ENCODE peak calls at places on chromosome 7, in four cellular contexts. U is fibroblast of mammary gland, S is right lobe of liver, H is tibial artery. P is an unnamed sample.

GRCh38 chr7:92221766-92222165 is 23.9 kb downstream of the KRIT1 start:
- DNase-seq in U (no peak), S (no peak), H (no peak), P (no peak)

GRCh38 chr7:17302575-17303142 is 4.2 kb downstream of the AHR start:
- DNase-seq in U (peak), S (no peak), H (no peak), P (no peak)

GRCh38 chr7:137439829-137440433 is 96.4 kb upstream of the PTN start:
- DNase-seq in U (peak), S (no peak), H (no peak), P (no peak)

GRCh38 chr7:98630149-98630548 is 13.1 kb downstream of the NPTX2 start:
- DNase-seq in U (no peak), S (no peak), H (no peak), P (no peak)

GRCh38 chr7:32515890-32516550 is 20.7 kb downstream of the AVL9 start:
- DNase-seq in U (no peak), S (no peak), H (no peak), P (no peak)

GRCh38 chr7:116786791-116787443 is 75.5 kb upstream of the CAPZA2 start:
- DNase-seq in U (peak), S (no peak), H (no peak), P (no peak)

GRCh38 chr7:44196450-44196872 is 4.3 kb upstream of the YKT6 start:
- DNase-seq in U (peak), S (no peak), H (no peak), P (no peak)

GRCh38 chr7:45574521-45575500 is 643 bp downstream of the ADCY1 start:
- DNase-seq in U (peak), S (no peak), H (peak), P (no peak)

GRCh38 chr7:101179117-101179779 is 845 bp downstream of the NAT16 start:
- DNase-seq in U (no peak), S (no peak), H (no peak), P (no peak)

GRCh38 chr7:128833939-128834310 is 3.7 kb downstream of the FLNC start:
- DNase-seq in U (peak), S (no peak), H (no peak), P (no peak)

GRCh38 chr7:131636092-131636491 is 79.7 kb upstream of the PODXL start:
- DNase-seq in U (no peak), S (no peak), H (no peak), P (no peak)

GRCh38 chr7:153152786-153153185 is 393.2 kb downstream of the ACTR3B start:
- DNase-seq in U (no peak), S (no peak), H (no peak), P (no peak)

GRCh38 chr7:45888185-45888992 is at the start of gene IGFBP1:
- DNase-seq in U (no peak), S (peak), H (no peak), P (no peak)

GRCh38 chr7:101936612-101937231 is 119.3 kb downstream of the CUX1 start:
- DNase-seq in U (peak), S (no peak), H (no peak), P (no peak)

GRCh38 chr7:76023002-76023401 is 24.8 kb downstream of the STYXL1 start:
- DNase-seq in U (no peak), S (no peak), H (no peak), P (no peak)

GRCh38 chr7:115749924-115750323 is 280.6 kb downstream of the TFEC start:
- DNase-seq in U (no peak), S (no peak), H (no peak), P (no peak)

GRCh38 chr7:41010418-41010817 is 692.5 kb downstream of the INHBA start:
- DNase-seq in U (peak), S (no peak), H (no peak), P (no peak)

GRCh38 chr7:36535866-36536664 is 146.4 kb downstream of the ANLN start:
- DNase-seq in U (peak), S (no peak), H (no peak), P (no peak)

DNA sequence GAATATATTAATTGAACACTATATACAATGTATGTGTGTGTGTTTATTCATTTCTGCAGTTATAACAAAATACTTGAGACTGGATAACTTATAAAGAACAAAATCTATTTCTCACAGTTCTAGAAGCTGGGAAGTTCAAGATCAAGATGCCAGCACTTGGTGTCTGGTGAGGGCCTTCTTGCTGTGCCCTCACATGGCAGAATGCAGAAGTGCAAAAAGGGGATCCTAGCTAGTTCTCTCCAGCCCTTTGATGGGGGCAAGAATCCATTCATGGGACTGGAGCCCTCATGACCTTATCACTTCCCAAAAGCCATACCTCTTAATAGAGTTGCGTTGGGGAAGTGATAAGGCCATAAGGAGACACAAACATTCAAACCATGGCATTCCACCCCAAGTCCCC is 8.4 kb downstream of the GRB10 start:
- DNase-seq in U (no peak), S (no peak), H (no peak), P (no peak)
- TF ChIP-seq CTCF in U (no peak), S (no peak), H (no peak), P (peak)

DNA sequence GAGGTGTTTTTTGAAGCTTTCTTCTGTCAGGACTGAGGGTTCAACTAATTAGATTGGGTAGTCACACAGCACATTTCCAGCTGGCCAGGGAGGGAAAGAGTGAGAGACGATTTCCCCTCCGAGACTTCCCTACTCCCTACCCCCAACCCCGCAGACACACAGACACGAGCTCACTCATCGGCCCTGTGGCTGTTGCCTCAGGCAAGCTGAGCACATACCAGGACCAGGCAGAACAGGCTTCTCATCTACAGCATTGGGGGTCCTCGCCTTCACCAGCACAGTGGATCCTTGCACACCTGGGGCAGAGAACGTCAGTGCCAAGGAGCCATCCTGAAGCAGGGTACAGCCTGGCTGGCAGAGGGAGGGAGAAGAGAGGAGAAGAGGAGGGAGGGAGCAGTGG is 144.1 kb downstream of the TMEM178B start:
- DNase-seq in U (no peak), S (no peak), H (no peak), P (no peak)
- TF ChIP-seq CTCF in U (no peak), S (no peak), H (no peak), P (no peak)

DNA sequence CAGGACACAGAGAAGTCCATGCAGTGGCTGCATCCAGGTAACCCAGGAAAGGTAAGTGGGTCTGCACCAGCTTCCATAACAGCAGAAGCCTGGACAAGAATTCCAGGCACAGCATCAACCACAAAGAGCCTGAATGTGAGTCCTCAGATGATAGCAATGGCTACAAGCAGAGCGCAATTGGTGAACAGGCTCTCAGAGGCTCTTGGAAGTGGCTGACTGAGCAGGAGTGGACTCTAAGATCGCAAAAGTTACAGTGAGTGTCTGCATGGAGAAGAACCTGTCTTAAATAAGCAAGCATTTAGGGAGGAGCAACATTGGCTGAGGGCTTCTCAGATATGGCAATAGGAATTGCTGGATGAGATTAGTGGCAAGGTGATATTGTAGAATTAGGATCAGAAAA is 41.6 kb upstream of the VWC2 start:
- DNase-seq in U (no peak), S (no peak), H (no peak), P (no peak)
- TF ChIP-seq CTCF in U (no peak), S (no peak), H (no peak), P (no peak)

GRCh38 chr7:77416621-77417371 is 647 bp upstream of the GSAP start:
- DNase-seq in U (no peak), S (no peak), H (no peak), P (no peak)

GRCh38 chr7:77413861-77414424 is 2.2 kb downstream of the GSAP start:
- DNase-seq in U (peak), S (no peak), H (no peak), P (no peak)

GRCh38 chr7:77417801-77418200 is 1.7 kb upstream of the GSAP start:
- DNase-seq in U (no peak), S (no peak), H (no peak), P (no peak)

GRCh38 chr7:77415474-77415821 is 701 bp downstream of the GSAP start:
- DNase-seq in U (no peak), S (peak), H (no peak), P (no peak)

GRCh38 chr7:77415822-77416620 is at the start of gene GSAP:
- DNase-seq in U (no peak), S (peak), H (peak), P (no peak)
- TF ChIP-seq CTCF in U (no peak), S (no peak), H (no peak), P (peak)

DNA sequence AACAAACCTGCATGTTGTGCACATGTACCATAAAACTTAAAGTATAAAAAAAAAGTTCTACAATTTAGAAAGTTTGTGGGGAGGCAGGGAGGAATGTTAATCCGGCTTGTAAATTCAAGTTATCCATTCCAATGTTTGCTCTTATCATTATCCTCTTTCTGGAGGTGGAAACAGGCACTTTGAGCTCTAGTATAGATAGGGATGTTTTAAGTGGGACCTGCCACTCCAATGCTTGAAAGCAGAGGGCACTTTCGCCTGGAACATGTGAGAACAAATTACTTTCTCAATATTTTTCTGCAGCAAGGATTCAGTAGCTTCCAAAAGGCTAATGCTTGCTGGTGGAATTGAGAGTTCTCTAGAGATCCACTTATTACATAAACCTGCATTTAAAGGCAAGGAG is 45.6 kb downstream of the FEZF1 start:
- DNase-seq in U (no peak), S (no peak), H (no peak), P (no peak)
- TF ChIP-seq CTCF in U (no peak), S (no peak), H (no peak), P (no peak)

GRCh38 chr7:155811895-155812761 is at the start of gene SHH:
- DNase-seq in U (no peak), S (peak), H (no peak), P (no peak)

GRCh38 chr7:155814569-155815276 is 2.5 kb upstream of the SHH start:
- DNase-seq in U (no peak), S (peak), H (no peak), P (peak)

GRCh38 chr7:155813791-155814568 is 1.7 kb upstream of the SHH start:
- DNase-seq in U (no peak), S (peak), H (no peak), P (peak)

GRCh38 chr7:155811560-155811894 is 736 bp downstream of the SHH start:
- DNase-seq in U (no peak), S (peak), H (no peak), P (no peak)

GRCh38 chr7:155813125-155813524 is 862 bp upstream of the SHH start:
- DNase-seq in U (no peak), S (peak), H (no peak), P (no peak)
- TF ChIP-seq CTCF in U (no peak), S (no peak), H (no peak), P (no peak)